ENCODE peak calls at places on chromosomes 7 and 10, in nine cellular contexts. R is activated naive CD8-positive, alpha-beta T cell treated with anti-CD3 and anti-CD28 coated beads, Interleukin-2, amount 50 U/mL, for 24 hours; T is T-cell; K is GM06990; H is hypothalamus; L is GM10248; C is ACHN; A is GDM1; V is effector memory CD4-positive, alpha-beta T cell. E is an unnamed sample.

GRCh38 chr7:106071356-106071998 is 40.6 kb downstream of the SYPL1 start:
- DNase-seq in R (peak), T (peak), K (peak), H (no peak), L (peak), C (no peak), A (peak), V (peak), E (no peak)

GRCh38 chr7:36440880-36441279 is 51.2 kb downstream of the ANLN start:
- DNase-seq in R (no peak), T (no peak), K (no peak), H (no peak), L (no peak), C (peak), A (no peak), V (no peak), E (peak)

GRCh38 chr7:1703475-1704325 is 33.6 kb downstream of the ELFN1 start:
- DNase-seq in R (no peak), T (no peak), K (no peak), H (no peak), L (no peak), C (no peak), A (no peak), V (no peak), E (no peak)

GRCh38 chr10:112585960-112586359 is 138.9 kb downstream of the VTI1A start:
- DNase-seq in R (no peak), T (no peak), K (no peak), H (no peak), L (no peak), C (no peak), A (no peak), V (no peak), E (no peak)

GRCh38 chr10:128047991-128048826 is 78.0 kb downstream of the MKI67 start:
- DNase-seq in R (peak), T (no peak), K (peak), H (no peak), L (no peak), C (no peak), A (peak), V (no peak), E (no peak)

GRCh38 chr10:127945335-127945734 is 38.4 kb downstream of the PTPRE start:
- DNase-seq in R (no peak), T (peak), K (no peak), H (no peak), L (no peak), C (no peak), A (peak), V (no peak), E (peak)

GRCh38 chr7:41584746-41585145 is 118.1 kb downstream of the INHBA start:
- DNase-seq in R (no peak), T (no peak), K (no peak), H (no peak), L (no peak), C (no peak), A (no peak), V (no peak), E (no peak)

GRCh38 chr7:3975371-3975770 is 674.3 kb downstream of the SDK1 start:
- DNase-seq in R (no peak), T (no peak), K (no peak), H (no peak), L (no peak), C (no peak), A (no peak), V (no peak), E (no peak)

GRCh38 chr7:36236073-36236472 is 83.0 kb downstream of the EEPD1 start:
- DNase-seq in R (no peak), T (no peak), K (no peak), H (no peak), L (no peak), C (no peak), A (no peak), V (no peak), E (no peak)

GRCh38 chr10:89442347-89442746 is 28.0 kb downstream of the IFIT5 start:
- DNase-seq in R (no peak), T (no peak), K (no peak), H (no peak), L (no peak), C (no peak), A (no peak), V (no peak), E (no peak)

GRCh38 chr10:86058964-86059363 is 307.6 kb downstream of the GRID1 start:
- DNase-seq in R (no peak), T (no peak), K (no peak), H (no peak), L (no peak), C (no peak), A (no peak), V (no peak), E (no peak)

GRCh38 chr7:27740449-27741086 is 606 bp downstream of the TAX1BP1 start:
- DNase-seq in R (peak), T (peak), K (peak), H (peak), L (peak), C (peak), A (peak), V (peak), E (peak)

GRCh38 chr10:49323171-49323895 is 24.4 kb downstream of the C10orf71 start:
- DNase-seq in R (no peak), T (no peak), K (no peak), H (no peak), L (no peak), C (no peak), A (no peak), V (no peak), E (no peak)

E was measured in RCC 7860.